ENCODE peak calls at places on chromosome 12, in seven cellular contexts. C is non-pigmented ciliary epithelial cell; O is M059J; I is ecto neural progenitor cell; Q is stimulated activated CD4-positive, alpha-beta T cell treated with anti-CD3 and anti-CD28 coated beads, TNF-alpha, amount 100 ng/mL, for 1 hour; B is coronary artery; U is GDM1. W is an unnamed sample.

GRCh38 chr12:6950944-6951540 is at the start of gene PTPN6:
- DNase-seq in O (no peak), B (no peak), U (peak), I (no peak), Q (no peak), C (no peak), W (peak)

GRCh38 chr12:22188431-22188830 is 142.4 kb downstream of the CMAS start:
- DNase-seq in O (no peak), I (no peak), U (no peak), B (no peak), C (no peak), Q (no peak), W (no peak)

GRCh38 chr12:122368361-122369073 is 54.0 kb downstream of the CLIP1 start:
- DNase-seq in O (peak), B (no peak), I (no peak), U (no peak), Q (no peak), C (no peak), W (no peak)

GRCh38 chr12:16618256-16618655 is 12.3 kb upstream of the LMO3 start:
- DNase-seq in C (no peak), O (no peak), Q (no peak), I (no peak), B (no peak), U (no peak), W (no peak)

GRCh38 chr12:116015525-116015924 is 262.0 kb downstream of the MED13L start:
- DNase-seq in I (no peak), C (peak), U (peak), Q (no peak), O (peak), B (no peak), W (peak)

GRCh38 chr12:118714051-118714460 is 267.3 kb upstream of the SRRM4 start:
- DNase-seq in Q (no peak), U (peak), O (peak), B (no peak), I (peak), C (no peak), W (peak)

GRCh38 chr12:107207931-107208515 is 114.7 kb upstream of the CRY1 start:
- DNase-seq in U (no peak), O (peak), B (no peak), C (no peak), Q (no peak), I (no peak), W (no peak)

GRCh38 chr12:32457251-32458025 is 58.1 kb downstream of the FGD4 start:
- DNase-seq in B (no peak), I (no peak), O (no peak), Q (no peak), U (no peak), C (no peak), W (no peak)

GRCh38 chr12:11875414-11875935 is 195.3 kb upstream of the BCL2L14 start:
- DNase-seq in C (no peak), Q (no peak), I (no peak), U (no peak), O (peak), B (no peak), W (no peak)

GRCh38 chr12:2834581-2835491 is at the start of gene NRIP2:
- DNase-seq in O (no peak), B (no peak), C (no peak), U (no peak), I (no peak), Q (no peak), W (no peak)

GRCh38 chr12:53764630-53765029 is 12.9 kb upstream of the CISTR start:
- DNase-seq in B (no peak), O (no peak), C (no peak), Q (no peak), U (no peak), I (no peak), W (no peak)

GRCh38 chr12:98955284-98955683 is 310.2 kb downstream of the APAF1 start:
- DNase-seq in O (peak), B (no peak), U (no peak), Q (no peak), I (no peak), C (no peak), W (peak)

GRCh38 chr12:66931091-66931490 is 252.2 kb upstream of the GRIP1 start:
- DNase-seq in I (no peak), Q (no peak), O (peak), B (no peak), C (no peak), U (no peak), W (no peak)

GRCh38 chr12:101414533-101415119 is 7.1 kb upstream of the ARL1 start:
- DNase-seq in C (peak), O (peak), U (peak), Q (no peak), I (no peak), B (no peak), W (peak)

GRCh38 chr12:3453947-3454675 is 36.9 kb upstream of the PRMT8 start:
- DNase-seq in U (no peak), C (peak), Q (no peak), I (peak), O (peak), B (no peak), W (no peak)

GRCh38 chr12:54258286-54258685 is 21.6 kb downstream of the CBX5 start:
- DNase-seq in B (no peak), U (no peak), O (peak), I (no peak), C (no peak), Q (no peak), W (no peak)

GRCh38 chr12:113109360-113109759 is 26.2 kb downstream of the RASAL1 start:
- DNase-seq in B (no peak), I (no peak), O (no peak), U (no peak), Q (no peak), C (no peak), W (no peak)

W was measured in Kasumi-1.